ENCODE peak calls at places on chromosomes 5 and 9, in ten cellular contexts. Q is T-helper 22 cell; P is Daoy; S is ACHN; E is neuronal stem cell; Y is activated T-helper 2 cell treated with anti-CD3 and anti-CD28 coated beads, Interferon-gamma antibody, Interleukin-2, Interleukin-4, amounts not matched to agents 10 μg/mL and 5 μg/mL and 100 μg/mL, durations not matched to agents 14 hours and 24 hours and 36 hours; K is HTR-8/SVneo; D is ovary; N is progenitor cell of endocrine pancreas; G is activated T-helper 1 cell treated with Interleukin-2 at 50 U/mL for 16 hours. Z is an unnamed sample.

GRCh38 chr5:138230981-138231589 is 18.0 kb upstream of the CDC23 start:
- DNase-seq in Q (no peak), P (peak), S (no peak), E (no peak), Y (no peak), K (no peak), D (no peak), N (no peak), G (no peak), Z (no peak)

GRCh38 chr9:136345281-136346156 is 18.0 kb downstream of the DNLZ start:
- DNase-seq in Q (no peak), P (no peak), S (peak), E (no peak), Y (no peak), K (no peak), D (no peak), N (peak), G (no peak), Z (no peak)

GRCh38 chr5:179181988-179182387 is 121.8 kb downstream of the ZNF354C start:
- DNase-seq in Q (no peak), P (no peak), S (no peak), E (no peak), Y (no peak), K (no peak), D (no peak), N (no peak), G (no peak), Z (no peak)

GRCh38 chr5:30069441-30070263 is 1123.8 kb upstream of the CDH6 start:
- DNase-seq in Q (no peak), P (no peak), S (no peak), E (no peak), Y (no peak), K (no peak), D (peak), N (peak), G (no peak), Z (no peak)

GRCh38 chr9:14573319-14573718 is 119.9 kb downstream of the ZDHHC21 start:
- DNase-seq in Q (no peak), P (no peak), S (no peak), E (no peak), Y (no peak), K (no peak), D (no peak), N (no peak), G (no peak), Z (no peak)

GRCh38 chr5:143964919-143965318 is 153.0 kb downstream of the HMHB1 start:
- DNase-seq in Q (no peak), P (no peak), S (no peak), E (no peak), Y (no peak), K (no peak), D (no peak), N (no peak), G (no peak), Z (no peak)

GRCh38 chr9:119688547-119688946 is 319.3 kb upstream of the BRINP1 start:
- DNase-seq in Q (no peak), P (no peak), S (no peak), E (no peak), Y (no peak), K (no peak), D (no peak), N (no peak), G (no peak), Z (no peak)

GRCh38 chr9:87716141-87716540 is 9.8 kb upstream of the CTSL start:
- DNase-seq in Q (no peak), P (no peak), S (no peak), E (no peak), Y (no peak), K (no peak), D (no peak), N (no peak), G (no peak), Z (no peak)

GRCh38 chr5:37478086-37478485 is 99.0 kb downstream of the WDR70 start:
- DNase-seq in Q (no peak), P (no peak), S (no peak), E (no peak), Y (no peak), K (no peak), D (no peak), N (no peak), G (no peak), Z (no peak)

GRCh38 chr9:2916382-2916985 is 72.6 kb upstream of the PUM3 start:
- DNase-seq in Q (no peak), P (peak), S (no peak), E (no peak), Y (no peak), K (no peak), D (no peak), N (no peak), G (no peak), Z (no peak)

GRCh38 chr9:20340161-20340861 is 282.0 kb downstream of the MLLT3 start:
- DNase-seq in Q (no peak), P (no peak), S (no peak), E (peak), Y (no peak), K (no peak), D (no peak), N (no peak), G (no peak), Z (no peak)

GRCh38 chr5:175810457-175810856 is 60.9 kb upstream of the CPLX2 start:
- DNase-seq in Q (no peak), P (no peak), S (no peak), E (no peak), Y (no peak), K (no peak), D (no peak), N (no peak), G (no peak), Z (no peak)

GRCh38 chr9:81031422-81032029 is 657.8 kb downstream of the TLE1 start:
- DNase-seq in Q (no peak), P (peak), S (no peak), E (no peak), Y (no peak), K (no peak), D (no peak), N (no peak), G (no peak), Z (no peak)

GRCh38 chr9:130522233-130522808 is 57.1 kb upstream of the FUBP3 start:
- DNase-seq in Q (no peak), P (peak), S (no peak), E (no peak), Y (no peak), K (no peak), D (no peak), N (no peak), G (no peak), Z (no peak)

GRCh38 chr9:100229136-100229535 is 123.6 kb downstream of the TEX10 start:
- DNase-seq in Q (no peak), P (no peak), S (no peak), E (no peak), Y (no peak), K (no peak), D (no peak), N (no peak), G (no peak), Z (no peak)

GRCh38 chr5:175775416-175775815 is 96.0 kb upstream of the CPLX2 start:
- DNase-seq in Q (no peak), P (no peak), S (no peak), E (no peak), Y (no peak), K (no peak), D (no peak), N (no peak), G (no peak), Z (no peak)

GRCh38 chr5:60023255-60023654 is 129.7 kb upstream of the PDE4D start:
- DNase-seq in Q (no peak), P (no peak), S (no peak), E (no peak), Y (no peak), K (no peak), D (no peak), N (no peak), G (no peak), Z (no peak)

GRCh38 chr9:96655198-96655851 is at the start of gene PRXL2C:
- DNase-seq in Q (peak), P (peak), S (peak), E (no peak), Y (peak), K (peak), D (peak), N (no peak), G (peak), Z (peak)

Z was measured in activated CD4-positive, alpha-beta memory T cell treated with anti-CD3 and anti-CD28 coated beads, Interleukin-2, amount 10 ng/mL, durations not matched to agents 7 days and 5 days.